ENCODE peak calls at places on chromosome 6, in five cellular contexts. Q, S, K, C and T are unnamed samples.

GRCh38 chr6:107690864-107691661 is 133.1 kb downstream of the SCML4 start:
- DNase-seq in Q (no peak), S (no peak), K (no peak), C (no peak), T (no peak)

GRCh38 chr6:150881911-150882481 is 16.5 kb downstream of the MTHFD1L start:
- DNase-seq in Q (no peak), S (no peak), K (no peak), C (peak; percentile 97), T (no peak)

GRCh38 chr6:79640146-79641111 is 9.3 kb downstream of the SH3BGRL2 start:
- DNase-seq in Q (no peak), S (no peak), K (no peak), C (no peak), T (no peak)

GRCh38 chr6:89313006-89313405 is 2.1 kb downstream of the GABRR2 start:
- DNase-seq in Q (no peak), S (no peak), K (no peak), C (no peak), T (no peak)

GRCh38 chr6:38091626-38092025 is 272.1 kb downstream of the ZFAND3 start:
- DNase-seq in Q (no peak), S (no peak), K (no peak), C (no peak), T (no peak)

GRCh38 chr6:124028117-124028516 is 224.5 kb downstream of the NKAIN2 start:
- DNase-seq in Q (no peak), S (no peak), K (no peak), C (no peak), T (no peak)

GRCh38 chr6:119158057-119158848 is 79.8 kb upstream of the FAM184A start:
- DNase-seq in Q (no peak), S (no peak), K (no peak), C (no peak), T (no peak)

GRCh38 chr6:57313711-57314471 is 3.5 kb upstream of the PRIM2 start:
- DNase-seq in Q (no peak), S (peak; percentile 71), K (no peak), C (no peak), T (peak; percentile 34)

GRCh38 chr6:36335465-36336209 is 1.1 kb downstream of the BNIP5 start:
- DNase-seq in Q (no peak), S (no peak), K (no peak), C (no peak), T (no peak)

GRCh38 chr6:13760948-13761347 is 49.3 kb upstream of the RANBP9 start:
- DNase-seq in Q (no peak), S (no peak), K (no peak), C (no peak), T (no peak)

GRCh38 chr6:16966821-16967817 is 134.7 kb upstream of the STMND1 start:
- DNase-seq in Q (no peak), S (no peak), K (no peak), C (no peak), T (no peak)

GRCh38 chr6:155040946-155041345 is 45.8 kb downstream of the TIAM2 start:
- DNase-seq in Q (no peak), S (no peak), K (no peak), C (no peak), T (no peak)

GRCh38 chr6:121436966-121437756 is 1.7 kb downstream of the GJA1 start:
- DNase-seq in Q (no peak), S (no peak), K (peak; percentile 5), C (no peak), T (no peak)

GRCh38 chr6:40947876-40948514 is 91.0 kb downstream of the UNC5CL start:
- DNase-seq in Q (no peak), S (no peak), K (peak; percentile 24), C (no peak), T (no peak)

GRCh38 chr6:12065321-12066140 is 53.4 kb downstream of the HIVEP1 start:
- DNase-seq in Q (no peak), S (no peak), K (peak; percentile 57), C (no peak), T (peak; percentile 84)

GRCh38 chr6:168709034-168709433 is 268.1 kb downstream of the SMOC2 start:
- DNase-seq in Q (no peak), S (no peak), K (no peak), C (no peak), T (no peak)

GRCh38 chr6:41334482-41335023 is 855 bp upstream of the NCR2 start:
- DNase-seq in Q (no peak), S (no peak), K (no peak), C (no peak), T (no peak)

GRCh38 chr6:21402368-21402767 is 191.2 kb upstream of the SOX4 start:
- DNase-seq in Q (no peak), S (no peak), K (peak; percentile 57), C (no peak), T (no peak)

GRCh38 chr6:89369009-89369408 is 16.5 kb upstream of the UBE2J1 start:
- DNase-seq in Q (no peak), S (no peak), K (no peak), C (peak; percentile 35), T (peak; percentile 27)

GRCh38 chr6:57198926-57199636 is 23.0 kb downstream of the RAB23 start:
- DNase-seq in Q (no peak), S (no peak), K (no peak), C (no peak), T (no peak)

GRCh38 chr6:100100776-100101175 is 106.8 kb upstream of the MCHR2 start:
- DNase-seq in Q (no peak), S (no peak), K (no peak), C (no peak), T (no peak)

GRCh38 chr6:139891471-139891870 is 517.0 kb upstream of the CITED2 start:
- DNase-seq in Q (no peak), S (no peak), K (no peak), C (no peak), T (no peak)

GRCh38 chr6:73471686-73472290 is 10.3 kb downstream of the MTO1 start:
- DNase-seq in Q (no peak), S (no peak), K (no peak), C (no peak), T (peak; percentile 75)

GRCh38 chr6:54441020-54441419 is 132.8 kb downstream of the TINAG start:
- DNase-seq in Q (no peak), S (no peak), K (no peak), C (no peak), T (no peak)

GRCh38 chr6:84486526-84486925 is 259.1 kb upstream of the CEP162 start:
- DNase-seq in Q (no peak), S (no peak), K (no peak), C (no peak), T (no peak)

GRCh38 chr6:138013949-138014348 is 93.3 kb downstream of the PERP start:
- DNase-seq in Q (no peak), S (no peak), K (no peak), C (no peak), T (no peak)

GRCh38 chr6:149450679-149451360 is 34.0 kb downstream of the ZC3H12D start:
- DNase-seq in Q (no peak), S (no peak), K (no peak), C (no peak), T (no peak)
- H3K4me3 ChIP-seq in Q (no peak overlapping the region), S (no peak overlapping the region), K (no peak overlapping the region), C (no peak overlapping the region), T (no peak overlapping the region)

GRCh38 chr6:132708002-132708401 is 5.9 kb downstream of the VNN1 start:
- DNase-seq in Q (no peak), S (no peak), K (no peak), C (no peak), T (no peak)
- H3K9me3 ChIP-seq in Q (no peaks in the 10 kb centered on the region), S (no peaks in the 10 kb centered on the region), K (peaks cover 2% of the 10 kb centered on the region), C (no peaks in the 10 kb centered on the region), T (no peaks in the 10 kb centered on the region)

DNA sequence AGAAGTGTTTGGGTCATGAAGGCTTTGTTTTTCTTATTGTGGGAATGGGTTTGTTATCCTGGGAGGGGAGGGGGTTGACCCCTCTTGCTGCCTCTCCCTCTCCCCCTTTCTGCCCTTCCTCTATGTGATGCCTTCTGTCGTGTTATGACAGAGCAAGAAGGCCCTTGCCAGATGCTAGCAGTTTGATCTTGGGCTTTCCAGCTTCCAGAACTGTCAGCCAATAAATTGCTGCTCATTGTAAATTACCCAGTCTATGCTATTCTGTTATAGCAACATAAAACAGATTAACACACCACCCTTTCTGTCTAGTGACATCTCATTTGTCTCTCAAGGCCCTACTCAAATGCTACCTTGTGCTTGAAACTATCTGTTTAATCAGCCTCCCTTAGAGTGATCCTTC is 16.5 kb upstream of the MAP3K4 start:
- DNase-seq in Q (no peak), S (no peak), K (no peak), C (no peak), T (no peak)
- H3K4me3 ChIP-seq in Q (no peak overlapping the region), S (no peak overlapping the region), K (no peak overlapping the region), C (no peak overlapping the region), T (no peak overlapping the region)

DNA sequence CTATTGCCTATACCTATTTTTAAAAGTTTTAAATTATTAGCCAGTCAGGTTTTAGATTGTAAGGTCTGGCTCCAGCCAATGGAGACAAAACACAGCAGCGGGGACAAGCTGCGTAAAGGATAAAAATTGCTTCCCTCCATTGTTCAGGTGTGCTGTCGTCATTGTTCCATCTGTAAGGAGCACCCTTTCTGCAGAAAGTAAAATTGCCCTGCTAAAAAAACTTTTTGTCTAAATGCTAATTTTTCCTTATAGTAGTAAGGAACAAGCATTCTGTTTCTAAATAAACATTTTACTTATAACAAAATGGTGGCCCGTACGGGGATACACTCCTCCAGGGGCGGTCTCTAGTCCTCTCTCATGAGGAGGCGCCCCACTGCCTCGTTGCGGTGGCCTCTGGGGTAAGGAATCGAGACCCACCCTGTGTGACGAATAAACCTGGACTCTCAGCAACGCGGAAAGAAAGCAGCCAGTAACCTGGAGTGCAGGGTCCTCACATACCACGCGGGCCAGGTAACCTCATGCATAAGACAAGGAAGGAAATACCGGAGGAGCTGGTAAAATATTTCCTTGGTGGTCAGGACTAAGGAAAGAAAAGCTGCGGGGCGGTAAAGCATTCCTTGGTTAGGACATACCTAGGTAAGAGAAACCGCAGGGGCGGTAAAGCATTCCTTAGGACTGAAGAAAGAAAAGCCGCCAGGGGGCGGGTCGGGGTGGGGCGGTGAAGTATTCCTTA is 80.5 kb downstream of the SYTL3 start:
- DNase-seq in Q (no peak), S (peak; percentile 100), K (no peak), C (no peak), T (no peak)
- H3K9me3 ChIP-seq in Q (no peaks in the 10 kb centered on the region), S (no peaks in the 10 kb centered on the region), K (peaks cover 3% of the 10 kb centered on the region), C (no peaks in the 10 kb centered on the region), T (no peaks in the 10 kb centered on the region)

GRCh38 chr6:45665859-45666258 is 288.1 kb upstream of the SUPT3H start:
- DNase-seq in Q (no peak), S (no peak), K (peak; percentile 46), C (no peak), T (no peak)

GRCh38 chr6:45658958-45659357 is 281.2 kb upstream of the SUPT3H start:
- DNase-seq in Q (peak; percentile 17), S (no peak), K (peak; percentile 32), C (no peak), T (peak; percentile 95)

GRCh38 chr6:45663181-45664180 is 285.7 kb upstream of the SUPT3H start:
- DNase-seq in Q (peak; percentile 37), S (no peak), K (peak; percentile 80), C (no peak), T (no peak)

GRCh38 chr6:45658396-45658795 is 280.7 kb upstream of the SUPT3H start:
- DNase-seq in Q (no peak), S (no peak), K (no peak), C (no peak), T (peak; percentile 56)

GRCh38 chr6:45661667-45662066 is 283.9 kb upstream of the SUPT3H start:
- DNase-seq in Q (no peak), S (no peak), K (no peak), C (no peak), T (no peak)
- H3K4me3 ChIP-seq in Q (no peak overlapping the region), S (no peak overlapping the region), K (no peak overlapping the region), C (no peak overlapping the region), T (no peak overlapping the region)

GRCh38 chr6:15966000-15966399 is 162.9 kb upstream of the MYLIP start:
- DNase-seq in Q (no peak), S (no peak), K (no peak), C (no peak), T (no peak)
- H3K9me3 ChIP-seq in Q (no peaks in the 10 kb centered on the region), S (no peaks in the 10 kb centered on the region), K (no peaks in the 10 kb centered on the region), C (no peaks in the 10 kb centered on the region), T (no peaks in the 10 kb centered on the region)

GRCh38 chr6:111689419-111689818 is 83.7 kb upstream of the TRAF3IP2 start:
- DNase-seq in Q (no peak), S (no peak), K (no peak), C (no peak), T (no peak)
- H3K4me3 ChIP-seq in Q (no peak overlapping the region), S (no peak overlapping the region), K (no peak overlapping the region), C (no peak overlapping the region), T (no peak overlapping the region)